ENCODE peak calls at places on chromosomes 12 and 14, in five cellular contexts. G is thoracic aorta, D is K562, W is heart left ventricle, P is upper lobe of right lung. J is an unnamed sample.

GRCh38 chr14:74348241-74348734 is at the start of gene VRTN:
- DNase-seq in G (no peak), D (no peak), W (no peak), P (no peak), J (no peak)

GRCh38 chr14:103969961-103970360 is 27.6 kb upstream of the RD3L start:
- DNase-seq in G (no peak), D (no peak), W (no peak), P (no peak), J (no peak)

GRCh38 chr12:120680165-120680738 is 6.7 kb upstream of the MLEC start:
- DNase-seq in G (no peak), D (no peak), W (no peak), P (no peak), J (no peak)

GRCh38 chr14:103444837-103445524 is 59.8 kb downstream of the MARK3 start:
- DNase-seq in G (no peak), D (peak), W (no peak), P (no peak), J (no peak)

GRCh38 chr14:25303934-25304333 is 254.0 kb upstream of the STXBP6 start:
- DNase-seq in G (no peak), D (no peak), W (no peak), P (no peak), J (no peak)

GRCh38 chr12:66129934-66130266 is 650 bp downstream of the LLPH start:
- DNase-seq in G (no peak), D (no peak), W (no peak), P (no peak), J (no peak)

GRCh38 chr12:58557156-58557555 is 363.1 kb downstream of the LRIG3 start:
- DNase-seq in G (no peak), D (no peak), W (no peak), P (no peak), J (no peak)

GRCh38 chr12:58364389-58365086 is 423.2 kb downstream of the ATP23 start:
- DNase-seq in G (no peak), D (no peak), W (no peak), P (no peak), J (no peak)

GRCh38 chr12:6834873-6835272 is 5.9 kb upstream of the GNB3 start:
- DNase-seq in G (no peak), D (no peak), W (no peak), P (no peak), J (no peak)

GRCh38 chr14:73634333-73634833 is 10.4 kb upstream of the DNAL1 start:
- DNase-seq in G (no peak), D (no peak), W (no peak), P (no peak), J (no peak)

GRCh38 chr12:99043319-99043914 is 398.3 kb downstream of the APAF1 start:
- DNase-seq in G (no peak), D (peak), W (peak), P (peak), J (no peak)

GRCh38 chr12:64232201-64232600 is 10.1 kb upstream of the KICS2 start:
- DNase-seq in G (no peak), D (no peak), W (no peak), P (no peak), J (no peak)

GRCh38 chr14:51432302-51432948 is 192.4 kb downstream of the TMX1 start:
- DNase-seq in G (no peak), D (no peak), W (no peak), P (no peak), J (no peak)
- H3K27ac ChIP-seq in G (no peak), D (no peak), W (no peak), P (no peak), J (no peak)

GRCh38 chr12:106766393-106766826 is 8.1 kb upstream of the RIC8B start:
- DNase-seq in G (no peak), D (no peak), W (peak), P (peak), J (no peak)
- H3K27ac ChIP-seq in G (no peak), D (no peak), W (peak), P (no peak), J (no peak)

GRCh38 chr14:37420622-37421021 is 174.4 kb downstream of the FOXA1 start:
- DNase-seq in G (no peak), D (no peak), W (no peak), P (no peak), J (no peak)

GRCh38 chr14:37413504-37414003 is 181.5 kb downstream of the FOXA1 start:
- DNase-seq in G (no peak), D (no peak), W (no peak), P (no peak), J (no peak)

GRCh38 chr14:37416264-37416663 is 178.8 kb downstream of the FOXA1 start:
- DNase-seq in G (no peak), D (no peak), W (no peak), P (no peak), J (no peak)

GRCh38 chr14:37417151-37417550 is 177.9 kb downstream of the FOXA1 start:
- DNase-seq in G (no peak), D (no peak), W (no peak), P (no peak), J (no peak)

GRCh38 chr14:37417833-37418232 is 177.2 kb downstream of the FOXA1 start:
- DNase-seq in G (no peak), D (no peak), W (no peak), P (no peak), J (no peak)
- H3K27ac ChIP-seq in G (no peak), D (no peak), W (no peak), P (no peak), J (no peak)

DNA sequence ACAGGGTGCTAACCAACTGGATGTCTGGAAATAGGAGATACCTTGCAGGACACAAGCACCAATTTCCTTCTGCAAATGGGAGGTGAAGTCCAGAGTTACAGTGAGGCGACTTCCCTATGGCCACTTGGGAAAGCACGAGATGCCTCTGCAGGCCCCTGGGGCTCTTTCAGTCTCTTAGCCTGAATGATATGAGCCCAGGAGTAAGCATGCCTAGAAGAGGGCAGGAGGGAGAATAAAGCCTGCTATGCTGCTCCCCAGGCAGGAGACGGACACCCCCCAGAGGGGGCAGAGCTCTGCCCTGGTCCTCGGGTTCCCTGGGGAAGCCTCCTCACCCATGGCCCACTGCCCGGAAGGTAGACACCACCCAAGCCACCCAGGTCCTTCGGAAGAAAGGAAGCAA is 105.1 kb downstream of the GCH1 start:
- DNase-seq in G (no peak), D (no peak), W (no peak), P (no peak), J (no peak)
- H3K27ac ChIP-seq in G (no peak), D (no peak), W (no peak), P (no peak), J (no peak)

J was measured in breast epithelium.